ENCODE peak calls at places on chromosome 6, in five cellular contexts. Y is heart right ventricle; C is activated CD4-positive, alpha-beta T cell treated with anti-CD3 and anti-CD28 coated beads, Interleukin-2, amount 10 ng/mL, durations not matched to agents 7 days and 5 days; W is adipocyte; E is T-cell. U is an unnamed sample.

GRCh38 chr6:49332781-49333180 is 130.3 kb downstream of the MMUT start:
- DNase-seq in Y (no peak), C (no peak), E (no peak), W (no peak), U (no peak)

GRCh38 chr6:165010556-165011535 is 298.6 kb downstream of the C6orf118 start:
- DNase-seq in W (no peak), Y (no peak), E (no peak), C (no peak), U (no peak)

GRCh38 chr6:107116328-107116892 is 1.1 kb upstream of the BEND3 start:
- DNase-seq in E (no peak), Y (no peak), C (peak), W (peak), U (no peak)

GRCh38 chr6:125674230-125674629 is 75.2 kb upstream of the HEY2 start:
- DNase-seq in E (no peak), Y (no peak), C (no peak), W (no peak), U (no peak)

GRCh38 chr6:43763133-43763797 is 6.7 kb upstream of the VEGFA start:
- DNase-seq in E (no peak), C (no peak), Y (no peak), W (no peak), U (no peak)

GRCh38 chr6:53903357-53903756 is 108.6 kb downstream of the LRRC1 start:
- DNase-seq in Y (no peak), C (no peak), W (no peak), E (no peak), U (no peak)

GRCh38 chr6:119966484-119966883 is 616.9 kb upstream of the MAN1A1 start:
- DNase-seq in C (peak), Y (no peak), W (no peak), E (no peak), U (no peak)

GRCh38 chr6:113995632-113996031 is 24.7 kb upstream of the HDAC2 start:
- DNase-seq in W (peak), E (no peak), C (no peak), Y (peak), U (no peak)

GRCh38 chr6:143575440-143575839 is 63.9 kb upstream of the FUCA2 start:
- DNase-seq in W (peak), E (peak), Y (peak), C (peak), U (peak)

GRCh38 chr6:51098801-51099200 is 280.1 kb downstream of the TFAP2B start:
- DNase-seq in W (no peak), E (no peak), Y (no peak), C (no peak), U (no peak)

GRCh38 chr6:8944548-8944947 is 509.2 kb upstream of the SLC35B3 start:
- DNase-seq in W (no peak), C (no peak), E (no peak), Y (no peak), U (no peak)

GRCh38 chr6:45423111-45423900 is 45.6 kb upstream of the SUPT3H start:
- DNase-seq in Y (peak), W (peak), C (peak), E (no peak), U (no peak)

GRCh38 chr6:100775667-100776066 is 105.5 kb downstream of the ASCC3 start:
- DNase-seq in E (no peak), C (no peak), W (peak), Y (no peak), U (no peak)